ENCODE peak calls at places on chromosomes 13 and 19, in nine cellular contexts. U is cardiac fibroblast, E is cardiac muscle cell, Q is fibroblast of lung, K is AG09319, L is GM23338, S is AG09309, F is lower leg skin, X is thoracic aorta. P is an unnamed sample.

GRCh38 chr13:109344552-109345157 is 441.7 kb downstream of the IRS2 start:
- DNase-seq in U (peak; percentile 64), E (peak; percentile 36), Q (peak; percentile 86), K (no peak), L (no peak), S (no peak), F (no peak), X (no peak), P (peak; percentile 48)

GRCh38 chr13:106533101-106533939 is 2.1 kb downstream of the EFNB2 start:
- DNase-seq in U (peak; percentile 83), E (peak; percentile 90), Q (peak; percentile 81), K (peak; percentile 18), L (peak; percentile 88), S (no peak), F (peak; percentile 70), X (no peak), P (peak; percentile 70)

GRCh38 chr13:40624338-40624737 is 42.1 kb downstream of the FOXO1 start:
- DNase-seq in U (peak; percentile 29), E (peak; percentile 23), Q (peak; percentile 31), K (no peak), L (no peak), S (peak; percentile 13), F (peak; percentile 53), X (no peak), P (no peak)

GRCh38 chr19:24127601-24128000 is 40.6 kb downstream of the ZNF254 start:
- DNase-seq in U (no peak), E (no peak), Q (no peak), K (no peak), L (no peak), S (no peak), F (no peak), X (no peak), P (no peak)

GRCh38 chr13:113638173-113638746 is 19.7 kb downstream of the ATP4B start:
- DNase-seq in U (no peak), E (no peak), Q (no peak), K (no peak), L (no peak), S (no peak), F (no peak), X (no peak), P (no peak)

GRCh38 chr19:38722947-38723605 is 21.2 kb downstream of the CAPN12 start:
- DNase-seq in U (no peak), E (no peak), Q (no peak), K (no peak), L (no peak), S (no peak), F (no peak), X (no peak), P (no peak)

GRCh38 chr13:112066624-112067004 is 335 bp upstream of the SOX1 start:
- DNase-seq in U (no peak), E (peak; percentile 58), Q (peak; percentile 49), K (no peak), L (peak; percentile 92), S (no peak), F (peak; percentile 35), X (no peak), P (no peak)

GRCh38 chr13:72820156-72820897 is 38.4 kb downstream of the PIBF1 start:
- DNase-seq in U (peak; percentile 74), E (peak; percentile 33), Q (peak; percentile 95), K (no peak), L (peak; percentile 22), S (peak; percentile 21), F (no peak), X (no peak), P (peak; percentile 54)

GRCh38 chr13:38952827-38953226 is 37.8 kb downstream of the STOML3 start:
- DNase-seq in U (no peak), E (no peak), Q (no peak), K (no peak), L (no peak), S (no peak), F (no peak), X (no peak), P (no peak)

GRCh38 chr19:10450853-10451609 is 30.7 kb downstream of the PDE4A start:
- DNase-seq in U (no peak), E (no peak), Q (no peak), K (no peak), L (peak; percentile 95), S (no peak), F (no peak), X (no peak), P (no peak)

GRCh38 chr19:10453852-10454251 is 33.5 kb downstream of the PDE4A start:
- DNase-seq in U (no peak), E (no peak), Q (no peak), K (no peak), L (no peak), S (no peak), F (no peak), X (no peak), P (no peak)

GRCh38 chr19:10454267-10454666 is 33.9 kb downstream of the PDE4A start:
- DNase-seq in U (peak; percentile 18), E (peak; percentile 20), Q (no peak), K (no peak), L (peak; percentile 92), S (no peak), F (no peak), X (no peak), P (no peak)

GRCh38 chr19:10450191-10450852 is 30.0 kb downstream of the PDE4A start:
- DNase-seq in U (no peak), E (no peak), Q (no peak), K (no peak), L (no peak), S (no peak), F (no peak), X (no peak), P (no peak)

DNA sequence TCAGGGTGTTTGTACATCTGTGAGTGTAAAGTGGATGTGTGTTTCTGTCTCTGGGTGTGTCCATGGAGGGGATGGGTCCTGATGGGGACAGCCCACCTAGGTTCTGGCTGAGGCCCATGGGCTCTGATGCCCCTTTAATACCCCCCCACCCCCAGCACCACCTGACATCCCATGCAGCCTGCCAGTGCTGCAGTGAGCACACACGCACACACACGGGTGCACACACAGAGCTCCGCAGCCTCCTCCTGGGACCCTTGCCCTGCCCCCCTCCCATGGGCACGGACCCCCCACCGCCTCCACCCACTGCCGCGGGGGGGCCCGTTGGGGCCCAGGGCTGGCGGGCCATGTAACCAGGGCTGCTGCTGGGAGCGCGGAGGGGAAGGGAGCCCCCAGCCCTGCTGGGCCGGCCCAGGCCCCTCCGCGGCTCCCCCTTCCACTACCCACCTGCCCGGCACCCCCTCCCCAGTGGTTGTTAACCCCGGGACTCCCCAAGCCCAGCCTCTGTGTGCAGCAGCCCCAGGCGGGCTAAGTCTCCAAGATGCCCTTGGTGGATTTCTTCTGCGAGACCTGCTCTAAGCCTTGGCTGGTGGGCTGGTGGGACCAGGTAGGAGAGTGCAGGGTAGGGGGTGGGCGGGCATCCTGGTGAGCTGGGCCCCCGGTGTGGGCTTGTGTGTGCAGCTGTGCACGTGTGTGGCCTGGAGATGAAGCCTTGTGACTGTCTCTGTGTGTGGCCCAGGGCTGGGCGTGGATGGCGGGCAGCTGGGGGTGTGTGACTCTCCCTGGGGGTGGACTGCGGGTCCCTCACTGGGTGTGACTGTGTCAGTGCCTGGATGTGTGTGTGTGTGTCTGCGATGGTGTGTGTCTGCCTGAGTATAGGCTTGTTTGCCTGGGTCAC is 32.6 kb downstream of the PDE4A start:
- DNase-seq in U (no peak), E (no peak), Q (no peak), K (no peak), L (no peak), S (no peak), F (no peak), X (no peak), P (no peak)
- TF ChIP-seq CTCF in U (no peak), E (no peak), Q (no peak), K (no peak), L (no peak), S (no peak), F (no peak), X (no peak), P (no peak)

DNA sequence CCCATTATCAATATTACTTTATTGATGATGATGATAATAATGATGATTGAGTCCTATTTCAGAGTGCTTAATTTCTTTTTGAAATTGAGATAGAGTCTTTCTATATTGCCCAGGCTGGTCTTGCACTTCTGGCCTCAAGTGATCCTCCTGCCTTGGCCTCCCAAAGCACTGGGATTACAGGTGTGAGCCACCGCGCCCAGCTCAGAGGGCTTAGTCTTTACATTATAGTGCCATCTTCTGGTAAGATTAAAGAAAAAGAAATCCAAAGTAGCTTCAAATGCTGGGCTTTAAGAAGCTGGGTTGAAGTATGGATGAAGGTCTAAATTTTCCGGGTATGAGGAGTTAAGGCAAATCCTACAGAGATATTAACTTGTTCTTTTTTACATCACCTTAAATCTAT is 3.4 kb upstream of the ZNF333 start:
- DNase-seq in U (peak; percentile 50), E (peak; percentile 30), Q (no peak), K (no peak), L (peak; percentile 61), S (no peak), F (no peak), X (no peak), P (peak; percentile 4)
- TF ChIP-seq CTCF in U (peak; percentile 21), E (peak; percentile 29), Q (peak; percentile 22), K (no peak), L (peak; percentile 63), S (no peak), F (no peak), X (no peak), P (peak; percentile 74)

DNA sequence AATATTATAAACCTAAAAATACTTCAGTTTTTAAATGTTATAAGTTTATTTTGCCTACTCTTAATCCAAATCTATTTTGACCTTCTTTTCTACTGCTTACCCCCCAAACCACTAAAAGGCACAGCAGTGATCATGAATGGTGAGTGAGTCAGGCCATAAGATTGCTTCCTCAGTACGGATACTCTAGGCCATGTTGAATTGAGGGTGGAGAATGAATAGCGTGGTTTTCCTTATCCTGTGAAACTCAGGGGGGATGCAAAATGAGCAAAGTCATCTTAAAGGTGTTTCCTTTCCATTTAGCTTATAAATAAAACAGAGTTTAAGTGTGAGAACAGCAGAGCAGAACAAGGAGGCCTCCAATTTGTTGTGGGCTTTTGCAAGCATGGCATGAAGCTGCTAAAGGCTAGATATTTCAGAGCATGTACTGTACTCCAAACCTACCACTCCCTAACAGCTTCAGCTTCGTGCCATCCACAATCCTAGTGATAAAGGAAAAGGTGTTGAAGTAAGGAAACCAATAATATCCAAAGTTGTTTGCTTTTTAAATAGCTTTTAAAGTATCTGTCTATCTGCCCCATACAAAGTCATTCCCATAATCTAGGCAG is 25.0 kb downstream of the SERPINE3 start:
- DNase-seq in U (peak; percentile 72), E (peak; percentile 45), Q (peak; percentile 90), K (no peak), L (no peak), S (no peak), F (no peak), X (no peak), P (peak; percentile 40)
- TF ChIP-seq CTCF in U (no peak), E (no peak), Q (no peak), K (no peak), L (no peak), S (no peak), F (no peak), X (no peak), P (no peak)

DNA sequence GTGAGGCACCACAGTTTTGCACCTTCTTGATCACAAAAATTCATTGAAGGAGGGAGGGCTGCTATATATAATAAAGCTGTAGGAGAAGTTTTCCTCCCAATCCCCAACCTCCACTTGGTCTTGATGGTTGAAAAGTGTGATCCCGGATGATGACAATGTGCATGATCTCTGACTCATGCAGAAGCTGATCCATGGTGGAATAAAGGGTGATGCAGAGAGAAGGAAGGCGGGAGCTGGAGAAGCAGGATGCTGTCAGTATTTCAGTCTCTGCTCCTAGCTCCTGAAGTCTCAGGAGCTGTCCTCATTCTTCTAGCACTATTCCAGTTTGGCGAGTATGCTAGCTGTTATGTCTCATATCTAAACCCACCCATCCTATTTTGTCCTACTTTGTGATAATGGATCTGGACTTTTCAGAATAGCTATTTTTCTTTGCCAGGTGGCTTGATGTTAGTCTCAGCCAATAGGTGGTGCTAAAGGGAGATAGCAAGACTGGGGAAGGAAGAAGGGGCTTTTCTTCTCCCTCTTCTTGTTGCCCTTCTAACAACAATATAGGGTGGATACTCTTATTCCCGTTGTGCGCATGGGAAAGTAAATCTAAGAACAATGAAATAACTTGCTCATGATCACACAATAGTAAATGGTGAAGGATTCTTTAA is 65.6 kb upstream of the HTR2A start:
- DNase-seq in U (peak; percentile 37), E (peak; percentile 6), Q (peak; percentile 53), K (no peak), L (peak; percentile 62), S (no peak), F (no peak), X (no peak), P (peak; percentile 28)
- TF ChIP-seq CTCF in U (peak; percentile 24), E (peak; percentile 36), Q (peak; percentile 24), K (peak; percentile 18), L (peak; percentile 73), S (peak; percentile 40), F (no peak), X (no peak), P (peak; percentile 65)